ENCODE peak calls at places on chromosome 2, in four cellular contexts. C is tibial nerve, O is cardiac muscle cell, M is AG10803. H is an unnamed sample.

GRCh38 chr2:215280326-215280725 is 31.5 kb upstream of the ATIC start:
- DNase-seq in M (peak; percentile 13), C (no peak), O (peak; percentile 29), H (peak; percentile 16)

GRCh38 chr2:179037807-179038206 is 12.1 kb downstream of the CCDC141 start:
- DNase-seq in C (no peak), O (no peak), M (no peak), H (no peak)

GRCh38 chr2:159086332-159086731 is 117.9 kb downstream of the TANC1 start:
- DNase-seq in O (peak; percentile 51), C (no peak), M (no peak), H (no peak)

GRCh38 chr2:183207110-183207509 is 82.9 kb downstream of the NUP35 start:
- DNase-seq in C (no peak), M (peak; percentile 74), O (peak; percentile 57), H (peak; percentile 73)

GRCh38 chr2:61421611-61422010 is 49.3 kb downstream of the USP34 start:
- DNase-seq in O (no peak), M (no peak), C (no peak), H (no peak)

GRCh38 chr2:19739256-19739655 is 162.5 kb downstream of the TTC32 start:
- DNase-seq in C (no peak), M (peak; percentile 24), O (no peak), H (no peak)

GRCh38 chr2:8239402-8240127 is 442.3 kb upstream of the ID2 start:
- DNase-seq in C (no peak), M (no peak), O (no peak), H (no peak)

GRCh38 chr2:122098301-122098700 is 342.9 kb downstream of the TSN start:
- DNase-seq in C (no peak), O (peak; percentile 5), M (peak; percentile 32), H (no peak)

GRCh38 chr2:216195565-216195978 is 86.4 kb downstream of the XRCC5 start:
- DNase-seq in M (peak; percentile 81), C (no peak), O (peak; percentile 71), H (peak; percentile 88)

GRCh38 chr2:74039611-74040010 is 54.9 kb downstream of the TET3 start:
- DNase-seq in M (no peak), C (no peak), O (no peak), H (no peak)

GRCh38 chr2:142180820-142181533 is 50.2 kb upstream of the LRP1B start:
- DNase-seq in C (no peak), M (peak; percentile 16), O (peak; percentile 76), H (no peak)
- TF ChIP-seq CTCF in C (no peak), M (peak; percentile 43), O (peak; percentile 90), H (peak; percentile 55)

DNA sequence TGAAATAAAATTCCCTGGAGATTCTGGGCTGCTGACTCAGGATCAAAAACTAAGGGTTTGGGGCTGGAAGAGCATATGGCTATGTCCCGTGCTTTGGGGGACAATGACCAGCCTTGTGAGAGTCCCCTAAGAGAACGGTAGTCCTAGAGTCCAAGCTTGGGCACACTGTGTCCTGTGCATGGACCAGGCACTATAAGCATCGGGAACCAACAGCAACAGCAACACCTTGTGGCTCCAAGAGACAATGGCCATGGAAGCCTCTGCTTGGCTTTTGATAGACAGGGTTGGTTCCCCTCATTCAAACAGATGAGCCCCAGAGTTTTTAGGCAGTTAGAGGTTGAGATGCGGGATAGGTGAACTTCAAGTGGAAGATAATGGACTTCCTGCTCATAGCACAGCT is 294.4 kb upstream of the CHAC2 start:
- DNase-seq in M (no peak), O (no peak), C (no peak), H (no peak)
- TF ChIP-seq CTCF in M (no peak), O (no peak), C (no peak), H (peak; percentile 21)

GRCh38 chr2:10411557-10411956 is 36.6 kb downstream of the ODC1 start:
- DNase-seq in M (no peak), C (no peak), O (no peak), H (no peak)
- TF ChIP-seq CTCF in M (no peak), C (no peak), O (no peak), H (no peak)

DNA sequence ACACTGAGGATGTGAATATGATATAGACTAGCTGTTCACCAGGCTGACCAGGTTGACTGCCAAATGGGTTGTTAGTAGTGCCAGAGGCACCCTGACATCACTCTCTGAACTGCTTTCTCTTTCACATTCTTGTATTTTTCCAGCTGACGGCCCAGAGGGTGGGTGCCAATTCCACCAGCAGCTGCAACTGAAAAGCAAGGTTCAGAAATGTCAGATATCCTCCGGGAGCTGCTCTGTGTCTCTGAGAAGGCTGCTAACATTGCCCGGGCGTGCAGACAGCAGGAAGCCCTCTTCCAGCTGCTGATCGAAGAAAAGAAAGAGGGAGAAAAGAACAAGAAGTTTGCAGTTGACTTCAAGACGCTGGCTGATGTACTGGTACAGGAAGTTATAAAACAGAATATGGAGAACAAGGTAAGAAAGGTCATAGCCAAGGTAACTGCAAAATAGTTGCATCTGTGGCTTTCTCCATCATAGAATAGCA is 16.5 kb downstream of the INPP1 start:
- DNase-seq in O (peak; percentile 81), M (peak; percentile 66), C (peak; percentile 35), H (peak; percentile 79)
- TF ChIP-seq CTCF in O (no peak), M (no peak), C (no peak), H (no peak)

H was measured in astrocyte of the spinal cord.